ENCODE peak calls at places on chromosome 22, in seven cellular contexts. One of them, this sample, is unnamed.

GRCh38 chr22:38246692-38247091 is 26.1 kb downstream of the TMEM184B start:
- DNase-seq in GM12891: no peak
- DNase-seq in OCI-LY7: no peak
- DNase-seq in hypothalamus: no peak
- DNase-seq in T1000: no peak
- DNase-seq in stimulated activated CD8-positive, alpha-beta memory T cell treated with anti-CD3 and anti-CD28 coated beads, Interleukin-15, amount 100 ng/mL, for 4 hours: no peak
- DNase-seq in T-helper 2 cell: no peak
- DNase-seq in this sample: no peak

GRCh38 chr22:38273135-38273761 is 438 bp upstream of the TMEM184B start:
- DNase-seq in OCI-LY7: peak; percentile 30
- DNase-seq in GM12891: no peak
- DNase-seq in stimulated activated CD8-positive, alpha-beta memory T cell treated with anti-CD3 and anti-CD28 coated beads, Interleukin-15, amount 100 ng/mL, for 4 hours: no peak
- DNase-seq in hypothalamus: no peak
- DNase-seq in T1000: no peak
- DNase-seq in T-helper 2 cell: no peak
- DNase-seq in this sample: no peak

GRCh38 chr22:30314918-30315317 is 11.8 kb downstream of the TBC1D10A start:
- DNase-seq in GM12891: no peak
- DNase-seq in OCI-LY7: no peak
- DNase-seq in T-helper 2 cell: peak; percentile 26
- DNase-seq in stimulated activated CD8-positive, alpha-beta memory T cell treated with anti-CD3 and anti-CD28 coated beads, Interleukin-15, amount 100 ng/mL, for 4 hours: peak; percentile 31
- DNase-seq in hypothalamus: no peak
- DNase-seq in T1000: no peak
- DNase-seq in this sample: no peak

GRCh38 chr22:28985581-28986290 is 75.9 kb downstream of the C22orf31 start:
- DNase-seq in hypothalamus: no peak
- DNase-seq in T1000: no peak
- DNase-seq in stimulated activated CD8-positive, alpha-beta memory T cell treated with anti-CD3 and anti-CD28 coated beads, Interleukin-15, amount 100 ng/mL, for 4 hours: no peak
- DNase-seq in GM12891: no peak
- DNase-seq in OCI-LY7: no peak
- DNase-seq in T-helper 2 cell: no peak
- DNase-seq in this sample: no peak

GRCh38 chr22:46038516-46039430 is 61.8 kb upstream of the WNT7B start:
- DNase-seq in stimulated activated CD8-positive, alpha-beta memory T cell treated with anti-CD3 and anti-CD28 coated beads, Interleukin-15, amount 100 ng/mL, for 4 hours: no peak
- DNase-seq in T1000: no peak
- DNase-seq in T-helper 2 cell: no peak
- DNase-seq in GM12891: no peak
- DNase-seq in OCI-LY7: no peak
- DNase-seq in hypothalamus: no peak
- DNase-seq in this sample: no peak

GRCh38 chr22:31945971-31946680 is 1.8 kb downstream of the YWHAH start:
- DNase-seq in OCI-LY7: peak; percentile 27
- DNase-seq in hypothalamus: no peak
- DNase-seq in stimulated activated CD8-positive, alpha-beta memory T cell treated with anti-CD3 and anti-CD28 coated beads, Interleukin-15, amount 100 ng/mL, for 4 hours: no peak
- DNase-seq in GM12891: no peak
- DNase-seq in T-helper 2 cell: no peak
- DNase-seq in T1000: no peak
- DNase-seq in this sample: no peak

GRCh38 chr22:49807780-49808708 is 19.6 kb downstream of the BRD1 start:
- DNase-seq in stimulated activated CD8-positive, alpha-beta memory T cell treated with anti-CD3 and anti-CD28 coated beads, Interleukin-15, amount 100 ng/mL, for 4 hours: no peak
- DNase-seq in hypothalamus: no peak
- DNase-seq in T-helper 2 cell: no peak
- DNase-seq in T1000: no peak
- DNase-seq in GM12891: no peak
- DNase-seq in OCI-LY7: no peak
- DNase-seq in this sample: no peak

GRCh38 chr22:46750861-46751260 is 11.6 kb upstream of the TBC1D22A start:
- DNase-seq in stimulated activated CD8-positive, alpha-beta memory T cell treated with anti-CD3 and anti-CD28 coated beads, Interleukin-15, amount 100 ng/mL, for 4 hours: no peak
- DNase-seq in T1000: no peak
- DNase-seq in OCI-LY7: no peak
- DNase-seq in GM12891: no peak
- DNase-seq in T-helper 2 cell: no peak
- DNase-seq in hypothalamus: no peak
- DNase-seq in this sample: no peak

GRCh38 chr22:45473626-45474237 is 29.0 kb upstream of the FBLN1 start:
- DNase-seq in T1000: no peak
- DNase-seq in stimulated activated CD8-positive, alpha-beta memory T cell treated with anti-CD3 and anti-CD28 coated beads, Interleukin-15, amount 100 ng/mL, for 4 hours: no peak
- DNase-seq in T-helper 2 cell: no peak
- DNase-seq in OCI-LY7: no peak
- DNase-seq in hypothalamus: no peak
- DNase-seq in GM12891: no peak
- DNase-seq in this sample: no peak

GRCh38 chr22:36016656-36017055 is 12.0 kb downstream of the RBFOX2 start:
- DNase-seq in hypothalamus: no peak
- DNase-seq in stimulated activated CD8-positive, alpha-beta memory T cell treated with anti-CD3 and anti-CD28 coated beads, Interleukin-15, amount 100 ng/mL, for 4 hours: no peak
- DNase-seq in GM12891: no peak
- DNase-seq in T-helper 2 cell: no peak
- DNase-seq in T1000: no peak
- DNase-seq in OCI-LY7: peak; percentile 41
- DNase-seq in this sample: no peak

GRCh38 chr22:50303848-50304527 is 3.5 kb downstream of the PLXNB2 start:
- DNase-seq in GM12891: no peak
- DNase-seq in stimulated activated CD8-positive, alpha-beta memory T cell treated with anti-CD3 and anti-CD28 coated beads, Interleukin-15, amount 100 ng/mL, for 4 hours: no peak
- DNase-seq in T-helper 2 cell: no peak
- DNase-seq in hypothalamus: peak; percentile 37
- DNase-seq in OCI-LY7: peak; percentile 38
- DNase-seq in T1000: no peak
- DNase-seq in this sample: peak; percentile 64

GRCh38 chr22:30743257-30744020 is 48.8 kb downstream of the OSBP2 start:
- DNase-seq in hypothalamus: no peak
- DNase-seq in T-helper 2 cell: no peak
- DNase-seq in stimulated activated CD8-positive, alpha-beta memory T cell treated with anti-CD3 and anti-CD28 coated beads, Interleukin-15, amount 100 ng/mL, for 4 hours: no peak
- DNase-seq in T1000: no peak
- DNase-seq in OCI-LY7: no peak
- DNase-seq in GM12891: no peak
- DNase-seq in this sample: peak; percentile 52

GRCh38 chr22:31526275-31526674 is 29.9 kb downstream of the SFI1 start:
- DNase-seq in hypothalamus: no peak
- DNase-seq in OCI-LY7: no peak
- DNase-seq in GM12891: no peak
- DNase-seq in T-helper 2 cell: peak; percentile 19
- DNase-seq in stimulated activated CD8-positive, alpha-beta memory T cell treated with anti-CD3 and anti-CD28 coated beads, Interleukin-15, amount 100 ng/mL, for 4 hours: no peak
- DNase-seq in T1000: no peak
- DNase-seq in this sample: no peak

GRCh38 chr22:39360674-39361413 is 11.1 kb downstream of the SYNGR1 start:
- DNase-seq in T1000: no peak
- DNase-seq in T-helper 2 cell: no peak
- DNase-seq in hypothalamus: no peak
- DNase-seq in GM12891: no peak
- DNase-seq in stimulated activated CD8-positive, alpha-beta memory T cell treated with anti-CD3 and anti-CD28 coated beads, Interleukin-15, amount 100 ng/mL, for 4 hours: no peak
- DNase-seq in OCI-LY7: no peak
- DNase-seq in this sample: no peak

GRCh38 chr22:33887173-33887572 is 33.1 kb downstream of the LARGE1 start:
- DNase-seq in OCI-LY7: no peak
- DNase-seq in T1000: no peak
- DNase-seq in stimulated activated CD8-positive, alpha-beta memory T cell treated with anti-CD3 and anti-CD28 coated beads, Interleukin-15, amount 100 ng/mL, for 4 hours: no peak
- DNase-seq in T-helper 2 cell: no peak
- DNase-seq in GM12891: no peak
- DNase-seq in hypothalamus: no peak
- DNase-seq in this sample: no peak

GRCh38 chr22:30892286-30892685 is 76.3 kb downstream of the MORC2 start:
- DNase-seq in OCI-LY7: no peak
- DNase-seq in GM12891: peak; percentile 12
- DNase-seq in T1000: no peak
- DNase-seq in stimulated activated CD8-positive, alpha-beta memory T cell treated with anti-CD3 and anti-CD28 coated beads, Interleukin-15, amount 100 ng/mL, for 4 hours: no peak
- DNase-seq in T-helper 2 cell: no peak
- DNase-seq in hypothalamus: no peak
- DNase-seq in this sample: no peak

GRCh38 chr22:45883811-45884170 is 93.2 kb downstream of the WNT7B start:
- DNase-seq in stimulated activated CD8-positive, alpha-beta memory T cell treated with anti-CD3 and anti-CD28 coated beads, Interleukin-15, amount 100 ng/mL, for 4 hours: no peak
- DNase-seq in OCI-LY7: no peak
- DNase-seq in GM12891: no peak
- DNase-seq in T-helper 2 cell: no peak
- DNase-seq in T1000: no peak
- DNase-seq in hypothalamus: no peak
- DNase-seq in this sample: no peak

GRCh38 chr22:49934891-49935557 is 16.6 kb downstream of the CRELD2 start:
- DNase-seq in stimulated activated CD8-positive, alpha-beta memory T cell treated with anti-CD3 and anti-CD28 coated beads, Interleukin-15, amount 100 ng/mL, for 4 hours: peak; percentile 85
- DNase-seq in OCI-LY7: peak; percentile 88
- DNase-seq in hypothalamus: peak; percentile 49
- DNase-seq in GM12891: peak; percentile 76
- DNase-seq in T-helper 2 cell: peak; percentile 77
- DNase-seq in T1000: no peak
- DNase-seq in this sample: peak; percentile 12

GRCh38 chr22:39364646-39365405 is 15.0 kb downstream of the SYNGR1 start:
- DNase-seq in T-helper 2 cell: no peak
- DNase-seq in OCI-LY7: no peak
- DNase-seq in hypothalamus: no peak
- DNase-seq in stimulated activated CD8-positive, alpha-beta memory T cell treated with anti-CD3 and anti-CD28 coated beads, Interleukin-15, amount 100 ng/mL, for 4 hours: no peak
- DNase-seq in GM12891: no peak
- DNase-seq in T1000: no peak
- DNase-seq in this sample: peak; percentile 54

GRCh38 chr22:26890870-26891269 is 233.5 kb downstream of the MIAT start:
- DNase-seq in T1000: no peak
- DNase-seq in OCI-LY7: peak; percentile 7
- DNase-seq in T-helper 2 cell: no peak
- DNase-seq in hypothalamus: no peak
- DNase-seq in stimulated activated CD8-positive, alpha-beta memory T cell treated with anti-CD3 and anti-CD28 coated beads, Interleukin-15, amount 100 ng/mL, for 4 hours: no peak
- DNase-seq in GM12891: no peak
- DNase-seq in this sample: no peak

GRCh38 chr22:17896552-17896951 is 122.3 kb upstream of the BID start:
- DNase-seq in T-helper 2 cell: no peak
- DNase-seq in T1000: no peak
- DNase-seq in OCI-LY7: no peak
- DNase-seq in GM12891: no peak
- DNase-seq in hypothalamus: peak; percentile 30
- DNase-seq in stimulated activated CD8-positive, alpha-beta memory T cell treated with anti-CD3 and anti-CD28 coated beads, Interleukin-15, amount 100 ng/mL, for 4 hours: no peak
- DNase-seq in this sample: no peak

GRCh38 chr22:47593911-47594311 is 831.5 kb downstream of the TBC1D22A start:
- DNase-seq in T-helper 2 cell: no peak
- DNase-seq in OCI-LY7: no peak
- DNase-seq in hypothalamus: no peak
- DNase-seq in GM12891: no peak
- DNase-seq in stimulated activated CD8-positive, alpha-beta memory T cell treated with anti-CD3 and anti-CD28 coated beads, Interleukin-15, amount 100 ng/mL, for 4 hours: no peak
- DNase-seq in T1000: no peak
- DNase-seq in this sample: no peak

GRCh38 chr22:50250555-50251471 is at the start of gene HDAC10:
- DNase-seq in GM12891: peak; percentile 98
- DNase-seq in hypothalamus: no peak
- DNase-seq in stimulated activated CD8-positive, alpha-beta memory T cell treated with anti-CD3 and anti-CD28 coated beads, Interleukin-15, amount 100 ng/mL, for 4 hours: peak; percentile 42
- DNase-seq in OCI-LY7: peak; percentile 91
- DNase-seq in T1000: no peak
- DNase-seq in T-helper 2 cell: peak; percentile 70
- DNase-seq in this sample: peak; percentile 78

GRCh38 chr22:46025973-46026906 is 49.3 kb upstream of the WNT7B start:
- DNase-seq in stimulated activated CD8-positive, alpha-beta memory T cell treated with anti-CD3 and anti-CD28 coated beads, Interleukin-15, amount 100 ng/mL, for 4 hours: no peak
- DNase-seq in hypothalamus: no peak
- DNase-seq in T1000: no peak
- DNase-seq in T-helper 2 cell: no peak
- DNase-seq in OCI-LY7: no peak
- DNase-seq in GM12891: no peak
- DNase-seq in this sample: no peak

GRCh38 chr22:37443977-37444376 is 16.7 kb upstream of the ELFN2 start:
- DNase-seq in hypothalamus: no peak
- DNase-seq in T-helper 2 cell: no peak
- DNase-seq in stimulated activated CD8-positive, alpha-beta memory T cell treated with anti-CD3 and anti-CD28 coated beads, Interleukin-15, amount 100 ng/mL, for 4 hours: no peak
- DNase-seq in OCI-LY7: no peak
- DNase-seq in GM12891: no peak
- DNase-seq in T1000: no peak
- DNase-seq in this sample: no peak

GRCh38 chr22:31474743-31475142 is 14.9 kb downstream of the EIF4ENIF1 start:
- DNase-seq in hypothalamus: no peak
- DNase-seq in GM12891: no peak
- DNase-seq in T1000: no peak
- DNase-seq in OCI-LY7: no peak
- DNase-seq in T-helper 2 cell: no peak
- DNase-seq in stimulated activated CD8-positive, alpha-beta memory T cell treated with anti-CD3 and anti-CD28 coated beads, Interleukin-15, amount 100 ng/mL, for 4 hours: no peak
- DNase-seq in this sample: no peak

This sample was measured in MV-4-11.